ENCODE peak calls at places on chromosomes 6 and 20, in four cellular contexts. U is WTC11, G is HepG2, B is GM12878. R is an unnamed sample.

GRCh38 chr6:122869437-122870024 is 80.5 kb downstream of the SMPDL3A start:
- DNase-seq in B (no peak), U (peak; percentile 22), G (peak; percentile 53), R (peak; percentile 38)

GRCh38 chr6:20182926-20183521 is 29.2 kb downstream of the MBOAT1 start:
- DNase-seq in U (no peak), B (no peak), G (no peak), R (no peak)

GRCh38 chr6:121615493-121615892 is 180.0 kb downstream of the GJA1 start:
- DNase-seq in B (no peak), G (no peak), U (peak; percentile 15), R (peak; percentile 11)

GRCh38 chr20:36663026-36663425 is 17.0 kb upstream of the SLA2 start:
- DNase-seq in G (no peak), B (no peak), U (no peak), R (no peak)

GRCh38 chr6:152941746-152942145 is 41.1 kb downstream of the FBXO5 start:
- DNase-seq in B (no peak), U (no peak), G (no peak), R (no peak)

GRCh38 chr6:163192591-163192990 is 221.9 kb upstream of the QKI start:
- DNase-seq in G (no peak), B (no peak), U (no peak), R (no peak)

GRCh38 chr6:64807785-64808184 is 899.2 kb downstream of the EYS start:
- DNase-seq in G (no peak), U (no peak), B (no peak), R (no peak)

GRCh38 chr6:122043421-122043820 is 356.0 kb upstream of the HSF2 start:
- DNase-seq in G (no peak), B (no peak), U (no peak), R (no peak)

GRCh38 chr6:25056130-25056529 is 120.4 kb upstream of the RIPOR2 start:
- DNase-seq in G (no peak), U (no peak), B (no peak), R (no peak)

GRCh38 chr6:1708820-1709612 is 99.3 kb downstream of the FOXC1 start:
- DNase-seq in B (no peak), U (no peak), G (peak; percentile 30), R (no peak)

GRCh38 chr20:5470458-5470857 is 153.7 kb upstream of the PROKR2 start:
- DNase-seq in B (no peak), U (no peak), G (no peak), R (no peak)

GRCh38 chr6:156387472-156387871 is 389.7 kb upstream of the ARID1B start:
- DNase-seq in G (no peak), B (no peak), U (no peak), R (no peak)

GRCh38 chr6:13303668-13304017 is 24.7 kb downstream of the TBC1D7 start:
- DNase-seq in B (peak; percentile 76), G (no peak), U (no peak), R (no peak)

GRCh38 chr6:20416567-20417345 is 15.1 kb downstream of the E2F3 start:
- DNase-seq in B (no peak), U (no peak), G (no peak), R (peak; percentile 57)

GRCh38 chr20:47380481-47380880 is 24.0 kb upstream of the ZMYND8 start:
- DNase-seq in B (no peak), U (no peak), G (no peak), R (no peak)

GRCh38 chr6:28996844-28997502 is 8.1 kb downstream of the ZNF311 start:
- DNase-seq in G (no peak), B (no peak), U (no peak), R (peak; percentile 52)

GRCh38 chr6:50998905-50999304 is 180.2 kb downstream of the TFAP2B start:
- DNase-seq in B (no peak), G (no peak), U (no peak), R (no peak)

GRCh38 chr6:391559-392440 is at the start of gene IRF4:
- DNase-seq in U (peak; percentile 55), B (no peak), G (no peak), R (no peak)

GRCh38 chr20:21355981-21356380 is 41.3 kb downstream of the NKX2-4 start:
- DNase-seq in U (no peak), G (no peak), B (no peak), R (no peak)

GRCh38 chr20:34163316-34163715 is 51.3 kb upstream of the EIF2S2 start:
- DNase-seq in G (no peak), U (no peak), B (no peak), R (no peak)

GRCh38 chr6:167410510-167410909 is 85.6 kb downstream of the TTLL2 start:
- DNase-seq in U (no peak), B (no peak), G (no peak), R (no peak)

GRCh38 chr6:163563303-163563702 is 148.8 kb downstream of the QKI start:
- DNase-seq in U (no peak), B (no peak), G (no peak), R (no peak)

GRCh38 chr6:158605266-158605878 is 39.2 kb downstream of the DYNLT1 start:
- DNase-seq in G (peak; percentile 72), B (peak; percentile 36), U (peak; percentile 82), R (peak; percentile 71)

GRCh38 chr6:53244532-53244931 is 95.9 kb upstream of the GCM1 start:
- DNase-seq in G (no peak), U (no peak), B (no peak), R (no peak)

GRCh38 chr20:48841861-48842529 is 14.2 kb upstream of the PREX1 start:
- DNase-seq in U (no peak), G (no peak), B (no peak), R (peak; percentile 56)

GRCh38 chr20:17518339-17519052 is 12.7 kb downstream of the BFSP1 start:
- DNase-seq in U (peak; percentile 53), G (no peak), B (no peak), R (peak; percentile 79)

GRCh38 chr20:23998392-23998791 is 9.8 kb upstream of the GGTLC1 start:
- DNase-seq in U (no peak), G (no peak), B (no peak), R (no peak)

GRCh38 chr20:10074513-10074912 is 39.7 kb downstream of the ANKEF1 start:
- DNase-seq in U (no peak), B (no peak), G (peak; percentile 38), R (no peak)

GRCh38 chr6:52667572-52667971 is 3.3 kb upstream of the TMEM14A start:
- DNase-seq in U (no peak), B (peak; percentile 45), G (no peak), R (no peak)

GRCh38 chr20:24820345-24820744 is 128.7 kb upstream of the CST7 start:
- DNase-seq in B (no peak), U (no peak), G (no peak), R (no peak)

DNA sequence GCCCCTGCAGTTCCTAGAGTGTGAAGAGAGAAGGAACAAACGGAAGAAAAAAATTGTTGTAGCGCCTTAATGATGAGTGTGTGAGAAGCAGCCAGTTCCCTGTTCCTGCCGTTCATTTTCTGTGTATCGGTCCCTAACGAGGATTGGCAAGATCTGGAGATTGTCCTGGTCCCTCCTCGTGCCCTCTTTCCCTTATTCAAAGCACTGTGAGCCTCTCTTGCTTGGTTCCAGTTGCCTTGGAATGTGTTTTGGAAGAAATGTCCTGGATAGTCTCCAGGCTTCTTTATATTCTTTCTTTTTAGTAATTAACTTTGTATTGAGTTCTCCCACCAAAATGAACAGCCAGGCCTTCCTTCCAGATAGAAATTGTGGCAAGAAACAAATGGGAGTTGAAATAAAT is 348.3 kb downstream of the CDH26 start:
- DNase-seq in G (no peak), U (no peak), B (no peak), R (no peak)
- TF ChIP-seq TCF7 in G (no peak), U (no peak), B (no peak), R (no peak)

GRCh38 chr6:105982761-105983600 is 103.2 kb upstream of the PRDM1 start:
- DNase-seq in G (no peak), U (no peak), B (no peak), R (no peak)

GRCh38 chr6:105978113-105978512 is 108.0 kb upstream of the PRDM1 start:
- DNase-seq in G (no peak), B (no peak), U (no peak), R (no peak)

GRCh38 chr6:105981888-105982358 is 104.2 kb upstream of the PRDM1 start:
- DNase-seq in U (no peak), B (no peak), G (no peak), R (no peak)

GRCh38 chr6:105983763-105984162 is 102.4 kb upstream of the PRDM1 start:
- DNase-seq in G (no peak), B (no peak), U (no peak), R (no peak)

GRCh38 chr6:105981002-105981887 is 104.9 kb upstream of the PRDM1 start:
- DNase-seq in B (no peak), U (peak; percentile 72), G (no peak), R (no peak)
- TF ChIP-seq TCF7 in B (no peak), U (no peak), G (no peak), R (no peak)

GRCh38 chr6:21847712-21848111 is 254.2 kb downstream of the SOX4 start:
- DNase-seq in B (no peak), U (no peak), G (no peak), R (no peak)

GRCh38 chr6:21845018-21845417 is 251.5 kb downstream of the SOX4 start:
- DNase-seq in B (no peak), U (no peak), G (no peak), R (no peak)

GRCh38 chr6:21842875-21843274 is 249.3 kb downstream of the SOX4 start:
- DNase-seq in G (no peak), B (no peak), U (no peak), R (no peak)

GRCh38 chr6:21850682-21851081 is 257.1 kb downstream of the SOX4 start:
- DNase-seq in G (no peak), U (no peak), B (no peak), R (no peak)

DNA sequence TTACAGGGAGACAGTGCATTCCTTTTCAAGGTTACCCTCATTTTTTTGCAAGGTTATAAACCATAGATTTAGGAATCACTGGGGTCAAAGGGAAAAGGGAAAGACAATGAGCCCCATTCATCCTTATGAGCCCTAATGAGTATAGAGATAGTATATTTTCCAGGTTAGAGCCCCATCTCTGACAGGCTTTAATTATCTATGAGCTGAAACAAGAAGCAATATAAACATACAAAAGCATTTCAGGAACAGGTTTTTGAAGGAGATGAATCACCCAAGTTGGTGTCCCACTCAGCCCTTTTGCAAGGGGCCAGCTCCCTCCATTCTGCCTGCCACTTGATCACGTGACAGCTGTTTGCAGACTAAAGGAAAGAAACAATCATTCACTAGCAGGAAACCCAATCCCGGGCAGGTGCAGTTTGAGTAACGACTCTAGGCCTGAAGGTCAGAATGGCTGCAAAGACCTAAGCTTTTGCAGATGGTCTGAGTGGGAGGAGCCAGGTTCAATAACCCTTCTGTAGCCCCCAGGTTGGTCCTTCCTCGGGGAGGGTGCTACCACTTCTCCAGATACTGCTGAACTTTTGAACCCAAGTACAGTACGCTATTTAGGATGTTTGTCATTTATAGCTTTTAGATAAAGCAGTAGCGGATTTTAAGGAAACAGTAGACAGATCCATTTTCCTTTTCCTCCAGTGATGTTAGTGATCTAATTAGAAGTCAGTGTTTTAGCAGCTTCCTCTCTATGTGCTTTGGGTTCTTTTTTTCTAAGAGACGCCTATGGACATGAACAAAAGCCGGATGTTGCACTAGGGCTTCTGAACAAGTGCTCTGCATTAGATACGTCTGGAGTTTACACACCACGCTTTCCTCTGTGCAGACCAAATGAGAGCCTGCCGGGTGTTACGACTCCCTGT is 253.2 kb downstream of the SOX4 start:
- DNase-seq in G (peak; percentile 25), B (no peak), U (peak; percentile 48), R (no peak)
- TF ChIP-seq TCF7 in G (no peak), B (no peak), U (no peak), R (no peak)

DNA sequence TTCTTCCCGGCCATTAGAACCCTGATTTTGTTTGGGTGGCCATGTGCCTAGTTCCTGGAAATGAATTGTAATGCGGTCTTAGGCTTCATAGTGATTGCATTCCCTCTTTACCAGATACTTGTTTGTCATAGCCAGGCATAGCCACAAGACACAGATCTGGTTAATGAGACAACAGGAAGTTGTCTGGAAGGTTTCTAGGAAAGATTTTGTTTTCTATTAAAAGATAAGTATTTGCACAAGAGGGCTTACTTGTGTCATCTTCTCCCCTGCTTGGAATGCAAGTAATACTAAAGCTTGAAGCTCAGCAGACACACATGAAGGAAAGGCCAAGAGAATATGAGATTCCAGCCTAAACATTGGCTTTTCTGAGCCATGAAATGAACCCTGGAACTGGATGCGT is 12.9 kb downstream of the FARS2 start:
- DNase-seq in U (no peak), G (no peak), B (no peak), R (no peak)
- TF ChIP-seq TCF7 in U (no peak), G (no peak), B (no peak), R (no peak)

R was measured in K562.